ENCODE peak calls at places on chromosomes 12 and 14, in five cellular contexts. O, W, I, V and E are unnamed samples.

GRCh38 chr14:32977913-32978312 is 39.2 kb downstream of the NPAS3 start:
- DNase-seq in O (no peak), I (no peak), W (no peak), V (no peak), E (no peak)

GRCh38 chr14:91065266-91065665 is 4.8 kb upstream of the RPS6KA5 start:
- DNase-seq in V (no peak), O (peak), I (no peak), W (no peak), E (no peak)

GRCh38 chr12:76422878-76423438 is 74.7 kb upstream of the BBS10 start:
- DNase-seq in V (no peak), W (peak), O (peak), I (no peak), E (no peak)

GRCh38 chr14:61177279-61178225 is 103.6 kb downstream of the TMEM30B start:
- DNase-seq in O (no peak), W (no peak), I (no peak), V (no peak), E (no peak)

GRCh38 chr14:63475761-63476160 is 67.4 kb downstream of the PPP2R5E start:
- DNase-seq in I (no peak), W (no peak), V (no peak), O (no peak), E (no peak)

GRCh38 chr14:39034481-39035296 is 68.3 kb downstream of the SEC23A start:
- DNase-seq in I (no peak), O (no peak), W (peak), V (no peak), E (no peak)

GRCh38 chr14:58401587-58401986 is 5.9 kb downstream of the TOMM20L start:
- DNase-seq in W (no peak), I (no peak), O (no peak), V (no peak), E (no peak)

GRCh38 chr14:54444701-54445100 is 3.5 kb upstream of the CNIH1 start:
- DNase-seq in I (no peak), V (no peak), O (peak), W (no peak), E (no peak)

DNA sequence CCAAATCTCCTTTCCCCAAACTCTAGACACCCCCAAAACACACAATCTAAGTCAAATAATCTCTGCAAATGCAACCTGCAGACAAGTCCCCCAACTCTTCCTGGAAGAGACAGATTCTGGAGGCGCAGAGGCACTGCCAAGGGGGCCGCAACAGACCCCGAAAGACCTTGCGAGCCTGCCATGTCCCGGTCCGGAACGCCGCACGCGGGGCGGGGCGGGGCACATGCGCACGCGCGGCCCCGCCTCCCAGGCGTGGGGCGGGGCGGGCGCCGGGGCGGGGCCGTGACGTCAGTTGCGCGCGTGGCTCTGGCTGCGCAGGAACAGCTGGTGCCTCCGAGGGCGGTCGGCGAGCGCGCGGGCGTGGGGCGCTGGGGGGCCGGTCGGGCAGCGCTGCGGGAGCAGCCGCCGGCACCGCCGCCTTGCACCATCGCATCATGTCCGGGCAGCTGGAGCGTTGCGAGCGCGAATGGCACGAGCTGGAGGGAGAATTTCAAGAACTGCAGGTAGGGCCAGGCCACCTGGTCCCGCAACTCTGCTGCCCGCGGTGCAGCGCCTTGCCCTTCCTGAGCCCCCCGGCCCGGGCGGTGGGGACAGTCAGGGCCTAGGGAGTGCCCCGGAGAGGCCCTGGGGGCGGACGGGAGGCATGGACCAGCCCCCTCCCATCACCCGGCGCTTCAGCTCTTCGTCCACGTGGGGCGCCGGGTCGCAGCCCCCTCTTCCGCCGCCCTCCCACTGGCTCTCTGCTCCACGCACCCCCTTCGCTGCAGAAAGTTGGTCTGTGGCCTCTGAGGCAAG is at the start of gene TMEM120B:
- DNase-seq in W (peak), O (peak), V (peak), I (peak), E (peak)
- TF ChIP-seq CTCF in W (no peak), O (no peak), V (no peak), I (peak), E (no peak)

DNA sequence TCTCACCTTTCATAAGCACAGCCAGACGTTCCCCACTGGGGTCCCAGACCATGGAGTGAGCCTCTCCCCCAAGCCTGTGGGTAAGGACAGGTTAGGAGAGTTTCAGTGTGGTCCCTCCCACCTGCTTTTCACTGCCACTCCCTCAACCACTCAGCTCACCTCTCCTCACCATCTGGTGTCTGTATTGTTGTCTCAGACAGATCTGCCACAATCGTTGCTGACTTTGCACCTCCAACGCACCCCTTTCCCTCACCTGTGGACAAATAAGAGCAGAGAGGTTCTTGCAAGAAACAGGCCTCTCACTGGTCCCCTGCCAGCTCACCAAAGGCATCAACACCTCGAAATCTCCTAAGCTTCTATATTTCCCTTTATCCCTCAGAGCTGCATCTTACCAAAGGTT is 8.8 kb downstream of the MYG1 start:
- DNase-seq in V (no peak), W (no peak), O (no peak), I (no peak), E (no peak)
- TF ChIP-seq CTCF in V (no peak), W (no peak), O (no peak), I (no peak), E (no peak)

DNA sequence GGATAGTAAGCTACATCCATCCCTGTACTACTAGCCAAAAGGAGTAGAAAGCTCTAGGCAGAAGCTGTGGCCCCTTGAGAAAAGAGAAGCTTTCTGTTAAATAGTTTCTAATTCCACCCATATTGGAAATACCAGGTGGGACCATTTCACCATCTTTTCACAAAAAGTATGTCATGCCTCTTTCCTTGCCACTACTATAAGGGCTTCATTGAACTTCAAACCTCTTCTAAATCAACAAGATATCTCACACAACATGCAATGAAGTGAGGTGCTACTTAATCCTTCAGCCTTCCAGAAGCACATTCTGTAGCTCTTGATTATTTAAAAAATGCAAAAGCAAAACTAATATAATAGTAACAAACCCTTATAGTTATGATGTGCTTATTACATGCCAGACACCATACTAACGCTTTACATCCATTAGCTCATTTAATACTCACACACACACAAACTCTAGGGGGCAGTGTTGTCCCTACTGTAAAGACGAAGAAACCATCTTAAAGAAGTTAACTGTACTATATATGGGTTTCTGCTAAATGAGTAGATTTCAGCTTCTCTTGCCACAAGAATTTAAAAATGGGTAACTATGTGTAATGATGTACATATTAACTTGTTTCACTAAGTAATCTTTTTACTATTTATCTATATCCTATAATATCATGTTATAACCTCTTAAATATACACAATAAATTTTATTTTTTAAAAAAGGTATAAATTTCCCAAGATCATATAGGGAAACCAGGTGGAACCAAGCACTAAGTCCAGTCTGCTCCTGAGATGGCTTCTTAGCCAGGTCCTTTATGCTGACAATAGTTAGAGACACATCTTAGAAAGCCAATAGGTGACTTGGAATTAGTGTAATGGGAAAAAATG is 124.4 kb downstream of the RPS29 start:
- DNase-seq in V (no peak), I (peak), W (peak), O (peak), E (peak)
- TF ChIP-seq CTCF in V (no peak), I (peak), W (peak), O (peak), E (peak)

DNA sequence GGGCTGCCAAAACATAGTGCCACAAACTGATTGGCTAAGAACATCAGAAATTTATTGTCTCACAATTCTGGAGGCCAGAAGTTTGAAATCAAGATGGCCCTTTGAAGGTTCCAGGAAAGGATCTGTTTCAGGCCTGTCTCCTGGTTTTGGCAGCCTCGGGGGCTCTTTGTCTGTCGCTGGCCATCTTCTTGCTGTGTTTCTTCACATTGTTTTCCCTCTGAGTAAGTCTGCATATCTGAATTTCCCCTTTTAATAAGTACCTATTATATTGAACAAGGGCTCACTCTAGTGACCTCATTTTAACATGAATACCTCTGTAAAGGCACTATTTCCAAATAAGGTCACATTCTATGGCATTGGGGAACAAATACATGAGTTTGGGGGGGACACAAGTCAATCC is 467.1 kb upstream of the MGAT4C start:
- DNase-seq in I (no peak), O (peak), W (peak), V (no peak), E (no peak)
- TF ChIP-seq CTCF in I (no peak), O (no peak), W (no peak), V (no peak), E (no peak)

DNA sequence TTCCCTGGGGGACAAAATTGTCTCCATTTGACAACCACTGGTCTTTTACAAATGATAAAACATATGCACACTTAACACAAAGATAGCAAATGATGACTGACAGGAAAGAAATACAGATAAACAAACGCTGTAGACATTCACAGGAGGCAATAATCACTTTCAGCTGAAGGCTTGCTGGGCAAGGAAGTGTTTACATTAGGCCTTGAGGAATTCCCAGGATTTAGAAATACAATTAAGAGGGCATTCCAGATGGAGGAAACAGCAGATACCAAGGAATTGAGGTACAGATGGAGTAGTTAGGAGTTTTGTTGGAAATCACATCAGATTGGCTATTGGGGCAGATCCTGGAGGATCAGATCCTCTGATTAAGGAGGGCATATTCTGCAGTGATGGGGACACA is 93.9 kb downstream of the DYRK2 start:
- DNase-seq in V (no peak), O (no peak), W (no peak), I (no peak), E (no peak)
- TF ChIP-seq CTCF in V (no peak), O (no peak), W (no peak), I (no peak), E (no peak)

GRCh38 chr12:51341259-51342007 is 5.0 kb downstream of the CELA1 start:
- DNase-seq in W (peak), V (peak), O (peak), I (peak), E (peak)
- TF ChIP-seq CTCF in W (peak), V (peak), O (peak), I (peak), E (peak)